ENCODE peak calls at places on chromosome 21, in eight cellular contexts. One of them, this sample, is unnamed.

GRCh38 chr21:29164330-29164942 is 34.0 kb downstream of the MAP3K7CL start:
- ATAC-seq in stimulated activated naive CD8-positive, alpha-beta T cell treated with anti-CD3 and anti-CD28 coated beads, Interleukin-15, Interleukin-2, amounts not matched to agents 100 U/mL and 50 U/mL, for 24 hours: no peak
- ATAC-seq in GM12878: peak
- ATAC-seq in left lung: peak
- ATAC-seq in A549: peak
- ATAC-seq in stimulated activated memory B cell treated with anti-CD40 and anti-IgM and Interleukin-4, amounts not matched to agents 10 μg/mL and 1 μg/mL and 100 μg/mL, for 72 hours: no peak
- ATAC-seq in T-cell: no peak
- ATAC-seq in T-helper 17 cell: no peak
- ATAC-seq in this sample: peak

GRCh38 chr21:35512321-35512720 is 463.2 kb upstream of the RUNX1 start:
- ATAC-seq in stimulated activated naive CD8-positive, alpha-beta T cell treated with anti-CD3 and anti-CD28 coated beads, Interleukin-15, Interleukin-2, amounts not matched to agents 100 U/mL and 50 U/mL, for 24 hours: no peak
- ATAC-seq in GM12878: no peak
- ATAC-seq in left lung: no peak
- ATAC-seq in A549: no peak
- ATAC-seq in stimulated activated memory B cell treated with anti-CD40 and anti-IgM and Interleukin-4, amounts not matched to agents 10 μg/mL and 1 μg/mL and 100 μg/mL, for 72 hours: no peak
- ATAC-seq in T-cell: no peak
- ATAC-seq in T-helper 17 cell: no peak
- ATAC-seq in this sample: no peak

GRCh38 chr21:41678944-41679343 is 87.9 kb downstream of the RIPK4 start:
- ATAC-seq in stimulated activated naive CD8-positive, alpha-beta T cell treated with anti-CD3 and anti-CD28 coated beads, Interleukin-15, Interleukin-2, amounts not matched to agents 100 U/mL and 50 U/mL, for 24 hours: peak
- ATAC-seq in GM12878: peak
- ATAC-seq in left lung: peak
- ATAC-seq in A549: peak
- ATAC-seq in stimulated activated memory B cell treated with anti-CD40 and anti-IgM and Interleukin-4, amounts not matched to agents 10 μg/mL and 1 μg/mL and 100 μg/mL, for 72 hours: no peak
- ATAC-seq in T-cell: no peak
- ATAC-seq in T-helper 17 cell: peak
- ATAC-seq in this sample: peak

GRCh38 chr21:41316200-41316599 is 401 bp upstream of the FAM3B start:
- ATAC-seq in stimulated activated naive CD8-positive, alpha-beta T cell treated with anti-CD3 and anti-CD28 coated beads, Interleukin-15, Interleukin-2, amounts not matched to agents 100 U/mL and 50 U/mL, for 24 hours: no peak
- ATAC-seq in GM12878: no peak
- ATAC-seq in left lung: peak
- ATAC-seq in A549: no peak
- ATAC-seq in stimulated activated memory B cell treated with anti-CD40 and anti-IgM and Interleukin-4, amounts not matched to agents 10 μg/mL and 1 μg/mL and 100 μg/mL, for 72 hours: no peak
- ATAC-seq in T-cell: no peak
- ATAC-seq in T-helper 17 cell: no peak
- ATAC-seq in this sample: peak

GRCh38 chr21:37642493-37642892 is 273.8 kb downstream of the KCNJ6 start:
- ATAC-seq in stimulated activated naive CD8-positive, alpha-beta T cell treated with anti-CD3 and anti-CD28 coated beads, Interleukin-15, Interleukin-2, amounts not matched to agents 100 U/mL and 50 U/mL, for 24 hours: no peak
- ATAC-seq in GM12878: peak
- ATAC-seq in left lung: peak
- ATAC-seq in A549: peak
- ATAC-seq in stimulated activated memory B cell treated with anti-CD40 and anti-IgM and Interleukin-4, amounts not matched to agents 10 μg/mL and 1 μg/mL and 100 μg/mL, for 72 hours: no peak
- ATAC-seq in T-cell: peak
- ATAC-seq in T-helper 17 cell: peak
- ATAC-seq in this sample: peak

GRCh38 chr21:39204134-39204533 is 20.9 kb upstream of the PSMG1 start:
- ATAC-seq in stimulated activated naive CD8-positive, alpha-beta T cell treated with anti-CD3 and anti-CD28 coated beads, Interleukin-15, Interleukin-2, amounts not matched to agents 100 U/mL and 50 U/mL, for 24 hours: no peak
- ATAC-seq in GM12878: no peak
- ATAC-seq in left lung: no peak
- ATAC-seq in A549: no peak
- ATAC-seq in stimulated activated memory B cell treated with anti-CD40 and anti-IgM and Interleukin-4, amounts not matched to agents 10 μg/mL and 1 μg/mL and 100 μg/mL, for 72 hours: no peak
- ATAC-seq in T-cell: no peak
- ATAC-seq in T-helper 17 cell: no peak
- ATAC-seq in this sample: no peak

GRCh38 chr21:42439284-42440186 is 35.8 kb downstream of the UBASH3A start:
- ATAC-seq in stimulated activated naive CD8-positive, alpha-beta T cell treated with anti-CD3 and anti-CD28 coated beads, Interleukin-15, Interleukin-2, amounts not matched to agents 100 U/mL and 50 U/mL, for 24 hours: peak
- ATAC-seq in GM12878: peak
- ATAC-seq in left lung: no peak
- ATAC-seq in A549: no peak
- ATAC-seq in stimulated activated memory B cell treated with anti-CD40 and anti-IgM and Interleukin-4, amounts not matched to agents 10 μg/mL and 1 μg/mL and 100 μg/mL, for 72 hours: peak
- ATAC-seq in T-cell: no peak
- ATAC-seq in T-helper 17 cell: no peak
- ATAC-seq in this sample: no peak

GRCh38 chr21:46560568-46561447 is 44.1 kb downstream of the S100B start:
- ATAC-seq in stimulated activated naive CD8-positive, alpha-beta T cell treated with anti-CD3 and anti-CD28 coated beads, Interleukin-15, Interleukin-2, amounts not matched to agents 100 U/mL and 50 U/mL, for 24 hours: peak
- ATAC-seq in GM12878: no peak
- ATAC-seq in left lung: no peak
- ATAC-seq in A549: no peak
- ATAC-seq in stimulated activated memory B cell treated with anti-CD40 and anti-IgM and Interleukin-4, amounts not matched to agents 10 μg/mL and 1 μg/mL and 100 μg/mL, for 72 hours: no peak
- ATAC-seq in T-cell: peak
- ATAC-seq in T-helper 17 cell: no peak
- ATAC-seq in this sample: no peak

GRCh38 chr21:46184625-46185555 is 631 bp upstream of the SPATC1L start:
- ATAC-seq in stimulated activated naive CD8-positive, alpha-beta T cell treated with anti-CD3 and anti-CD28 coated beads, Interleukin-15, Interleukin-2, amounts not matched to agents 100 U/mL and 50 U/mL, for 24 hours: peak
- ATAC-seq in GM12878: peak
- ATAC-seq in left lung: peak
- ATAC-seq in A549: no peak
- ATAC-seq in stimulated activated memory B cell treated with anti-CD40 and anti-IgM and Interleukin-4, amounts not matched to agents 10 μg/mL and 1 μg/mL and 100 μg/mL, for 72 hours: peak
- ATAC-seq in T-cell: peak
- ATAC-seq in T-helper 17 cell: peak
- ATAC-seq in this sample: peak

GRCh38 chr21:34509151-34509550 is 2.9 kb downstream of the KCNE1 start:
- ATAC-seq in stimulated activated naive CD8-positive, alpha-beta T cell treated with anti-CD3 and anti-CD28 coated beads, Interleukin-15, Interleukin-2, amounts not matched to agents 100 U/mL and 50 U/mL, for 24 hours: no peak
- ATAC-seq in GM12878: peak
- ATAC-seq in left lung: no peak
- ATAC-seq in A549: no peak
- ATAC-seq in stimulated activated memory B cell treated with anti-CD40 and anti-IgM and Interleukin-4, amounts not matched to agents 10 μg/mL and 1 μg/mL and 100 μg/mL, for 72 hours: no peak
- ATAC-seq in T-cell: no peak
- ATAC-seq in T-helper 17 cell: no peak
- ATAC-seq in this sample: no peak

GRCh38 chr21:41043008-41043407 is 125.0 kb upstream of the BACE2 start:
- ATAC-seq in stimulated activated naive CD8-positive, alpha-beta T cell treated with anti-CD3 and anti-CD28 coated beads, Interleukin-15, Interleukin-2, amounts not matched to agents 100 U/mL and 50 U/mL, for 24 hours: no peak
- ATAC-seq in GM12878: no peak
- ATAC-seq in left lung: no peak
- ATAC-seq in A549: no peak
- ATAC-seq in stimulated activated memory B cell treated with anti-CD40 and anti-IgM and Interleukin-4, amounts not matched to agents 10 μg/mL and 1 μg/mL and 100 μg/mL, for 72 hours: no peak
- ATAC-seq in T-cell: no peak
- ATAC-seq in T-helper 17 cell: no peak
- ATAC-seq in this sample: peak

GRCh38 chr21:42156690-42157605 is 62.0 kb upstream of the ABCG1 start:
- ATAC-seq in stimulated activated naive CD8-positive, alpha-beta T cell treated with anti-CD3 and anti-CD28 coated beads, Interleukin-15, Interleukin-2, amounts not matched to agents 100 U/mL and 50 U/mL, for 24 hours: no peak
- ATAC-seq in GM12878: no peak
- ATAC-seq in left lung: no peak
- ATAC-seq in A549: no peak
- ATAC-seq in stimulated activated memory B cell treated with anti-CD40 and anti-IgM and Interleukin-4, amounts not matched to agents 10 μg/mL and 1 μg/mL and 100 μg/mL, for 72 hours: no peak
- ATAC-seq in T-cell: no peak
- ATAC-seq in T-helper 17 cell: no peak
- ATAC-seq in this sample: no peak

GRCh38 chr21:45436371-45437040 is 31.5 kb downstream of the COL18A1 start:
- ATAC-seq in stimulated activated naive CD8-positive, alpha-beta T cell treated with anti-CD3 and anti-CD28 coated beads, Interleukin-15, Interleukin-2, amounts not matched to agents 100 U/mL and 50 U/mL, for 24 hours: no peak
- ATAC-seq in GM12878: no peak
- ATAC-seq in left lung: no peak
- ATAC-seq in A549: no peak
- ATAC-seq in stimulated activated memory B cell treated with anti-CD40 and anti-IgM and Interleukin-4, amounts not matched to agents 10 μg/mL and 1 μg/mL and 100 μg/mL, for 72 hours: no peak
- ATAC-seq in T-cell: no peak
- ATAC-seq in T-helper 17 cell: no peak
- ATAC-seq in this sample: no peak

This sample was measured in esophagus mucosa.